ENCODE peak calls at places on chromosomes 7 and 10, in ten cellular contexts. F is NCI-H345; J is foreskin fibroblast; I is NCI-H1092; D is heart right ventricle; T is frontal cortex; H is Ammon's horn; U is activated CD8-positive, alpha-beta memory T cell treated with anti-CD3 and anti-CD28 coated beads for 48 hours; W is activated gamma-delta T cell treated with Interleukin-2 at 50 U/mL for 16 hours; A is neuronal stem cell. B is an unnamed sample.

GRCh38 chr7:115078851-115079250 is 157.0 kb downstream of the MDFIC start:
- DNase-seq in I (no peak), W (no peak), D (no peak), J (no peak), U (no peak), A (no peak), F (no peak), T (no peak), H (no peak), B (no peak)

GRCh38 chr10:87706731-87707130 is 47.1 kb downstream of the PAPSS2 start:
- DNase-seq in F (no peak), A (no peak), W (no peak), U (no peak), D (no peak), H (no peak), I (no peak), T (no peak), J (peak), B (no peak)

GRCh38 chr10:59704644-59705043 is 5.0 kb downstream of the SLC16A9 start:
- DNase-seq in J (no peak), H (no peak), D (no peak), I (no peak), A (no peak), U (no peak), W (no peak), T (no peak), F (no peak), B (no peak)

GRCh38 chr10:79061441-79062315 is 7.1 kb upstream of the ZMIZ1 start:
- DNase-seq in T (no peak), I (no peak), H (peak), J (no peak), A (no peak), D (no peak), U (no peak), W (no peak), F (no peak), B (no peak)

GRCh38 chr10:121627810-121628209 is 29.6 kb upstream of the FGFR2 start:
- DNase-seq in D (no peak), J (no peak), I (no peak), T (no peak), H (no peak), U (no peak), A (no peak), F (no peak), W (no peak), B (no peak)

GRCh38 chr10:21385996-21386620 is 139.4 kb downstream of the SKIDA1 start:
- DNase-seq in U (no peak), A (no peak), J (peak), H (no peak), F (no peak), I (no peak), W (no peak), T (no peak), D (no peak), B (no peak)

GRCh38 chr7:151599401-151600227 is 79.9 kb upstream of the RHEB start:
- DNase-seq in U (no peak), F (no peak), W (no peak), D (no peak), I (no peak), A (no peak), T (peak), J (peak), H (no peak), B (no peak)

GRCh38 chr7:80879849-80880248 is 39.0 kb downstream of the SEMA3C start:
- DNase-seq in F (no peak), H (no peak), A (no peak), T (no peak), W (no peak), D (no peak), I (no peak), U (no peak), J (peak), B (no peak)

GRCh38 chr10:97689637-97690036 is 2.6 kb upstream of the AVPI1 start:
- DNase-seq in I (no peak), W (no peak), U (no peak), T (no peak), H (no peak), J (peak), F (no peak), D (no peak), A (no peak), B (no peak)

GRCh38 chr10:132447446-132448247 is 50.6 kb downstream of the PWWP2B start:
- DNase-seq in A (no peak), F (no peak), W (peak), I (no peak), H (no peak), T (no peak), U (peak), D (no peak), J (peak), B (no peak)